ENCODE peak calls at places on chromosomes 13 and 19, in ten cellular contexts. One of them, this sample, is unnamed.

GRCh38 chr19:2242092-2242537 is 5.5 kb downstream of the SF3A2 start:
- DNase-seq in stimulated activated CD4-positive, alpha-beta T cell treated with anti-CD3 and anti-CD28 coated beads, Interleukin-1b, Interleukin-23, amount 100 ng/mL, for 1 hour: no peak
- DNase-seq in activated CD4-positive, alpha-beta memory T cell treated with anti-CD3 and anti-CD28 coated beads for 36 hours: no peak
- DNase-seq in HFF-Myc: no peak
- DNase-seq in PC-3: no peak
- DNase-seq in CD4-positive, alpha-beta memory T cell: no peak
- DNase-seq in HAP-1: no peak
- DNase-seq in NCI-H2029 treated with DMSO at 0.1 percent for 48 hours: no peak
- DNase-seq in HCEC 1CT: no peak
- DNase-seq in tibial artery: no peak
- DNase-seq in this sample: no peak

GRCh38 chr13:110064022-110064421 is 242.9 kb downstream of the COL4A1 start:
- DNase-seq in stimulated activated CD4-positive, alpha-beta T cell treated with anti-CD3 and anti-CD28 coated beads, Interleukin-1b, Interleukin-23, amount 100 ng/mL, for 1 hour: no peak
- DNase-seq in activated CD4-positive, alpha-beta memory T cell treated with anti-CD3 and anti-CD28 coated beads for 36 hours: no peak
- DNase-seq in HFF-Myc: no peak
- DNase-seq in PC-3: no peak
- DNase-seq in CD4-positive, alpha-beta memory T cell: no peak
- DNase-seq in HAP-1: no peak
- DNase-seq in NCI-H2029 treated with DMSO at 0.1 percent for 48 hours: no peak
- DNase-seq in HCEC 1CT: no peak
- DNase-seq in tibial artery: no peak
- DNase-seq in this sample: no peak

GRCh38 chr19:48478339-48479061 is 9.3 kb downstream of the CYTH2 start:
- DNase-seq in stimulated activated CD4-positive, alpha-beta T cell treated with anti-CD3 and anti-CD28 coated beads, Interleukin-1b, Interleukin-23, amount 100 ng/mL, for 1 hour: no peak
- DNase-seq in activated CD4-positive, alpha-beta memory T cell treated with anti-CD3 and anti-CD28 coated beads for 36 hours: no peak
- DNase-seq in HFF-Myc: no peak
- DNase-seq in PC-3: no peak
- DNase-seq in CD4-positive, alpha-beta memory T cell: no peak
- DNase-seq in HAP-1: no peak
- DNase-seq in NCI-H2029 treated with DMSO at 0.1 percent for 48 hours: no peak
- DNase-seq in HCEC 1CT: no peak
- DNase-seq in tibial artery: no peak
- DNase-seq in this sample: no peak

GRCh38 chr19:344625-345319 is at the start of gene MIER2:
- DNase-seq in stimulated activated CD4-positive, alpha-beta T cell treated with anti-CD3 and anti-CD28 coated beads, Interleukin-1b, Interleukin-23, amount 100 ng/mL, for 1 hour: peak; percentile 87
- DNase-seq in activated CD4-positive, alpha-beta memory T cell treated with anti-CD3 and anti-CD28 coated beads for 36 hours: peak; percentile 92
- DNase-seq in HFF-Myc: no peak
- DNase-seq in PC-3: peak; percentile 71
- DNase-seq in CD4-positive, alpha-beta memory T cell: peak; percentile 96
- DNase-seq in HAP-1: peak; percentile 56
- DNase-seq in NCI-H2029 treated with DMSO at 0.1 percent for 48 hours: peak; percentile 26
- DNase-seq in HCEC 1CT: peak; percentile 71
- DNase-seq in tibial artery: peak; percentile 89
- DNase-seq in this sample: peak; percentile 87

GRCh38 chr19:13070425-13071140 is 32.1 kb downstream of the LYL1 start:
- DNase-seq in stimulated activated CD4-positive, alpha-beta T cell treated with anti-CD3 and anti-CD28 coated beads, Interleukin-1b, Interleukin-23, amount 100 ng/mL, for 1 hour: no peak
- DNase-seq in activated CD4-positive, alpha-beta memory T cell treated with anti-CD3 and anti-CD28 coated beads for 36 hours: no peak
- DNase-seq in HFF-Myc: no peak
- DNase-seq in PC-3: no peak
- DNase-seq in CD4-positive, alpha-beta memory T cell: no peak
- DNase-seq in HAP-1: no peak
- DNase-seq in NCI-H2029 treated with DMSO at 0.1 percent for 48 hours: no peak
- DNase-seq in HCEC 1CT: no peak
- DNase-seq in tibial artery: no peak
- DNase-seq in this sample: no peak

GRCh38 chr13:106493569-106493968 is 41.9 kb downstream of the EFNB2 start:
- DNase-seq in stimulated activated CD4-positive, alpha-beta T cell treated with anti-CD3 and anti-CD28 coated beads, Interleukin-1b, Interleukin-23, amount 100 ng/mL, for 1 hour: no peak
- DNase-seq in activated CD4-positive, alpha-beta memory T cell treated with anti-CD3 and anti-CD28 coated beads for 36 hours: no peak
- DNase-seq in HFF-Myc: no peak
- DNase-seq in PC-3: no peak
- DNase-seq in CD4-positive, alpha-beta memory T cell: no peak
- DNase-seq in HAP-1: no peak
- DNase-seq in NCI-H2029 treated with DMSO at 0.1 percent for 48 hours: no peak
- DNase-seq in HCEC 1CT: no peak
- DNase-seq in tibial artery: no peak
- DNase-seq in this sample: no peak

GRCh38 chr13:112992931-112993700 is 24.1 kb downstream of the MCF2L start:
- DNase-seq in stimulated activated CD4-positive, alpha-beta T cell treated with anti-CD3 and anti-CD28 coated beads, Interleukin-1b, Interleukin-23, amount 100 ng/mL, for 1 hour: no peak
- DNase-seq in activated CD4-positive, alpha-beta memory T cell treated with anti-CD3 and anti-CD28 coated beads for 36 hours: no peak
- DNase-seq in HFF-Myc: no peak
- DNase-seq in PC-3: no peak
- DNase-seq in CD4-positive, alpha-beta memory T cell: no peak
- DNase-seq in HAP-1: no peak
- DNase-seq in NCI-H2029 treated with DMSO at 0.1 percent for 48 hours: no peak
- DNase-seq in HCEC 1CT: no peak
- DNase-seq in tibial artery: no peak
- DNase-seq in this sample: no peak

GRCh38 chr19:10227215-10227971 is 3.7 kb downstream of the S1PR2 start:
- DNase-seq in stimulated activated CD4-positive, alpha-beta T cell treated with anti-CD3 and anti-CD28 coated beads, Interleukin-1b, Interleukin-23, amount 100 ng/mL, for 1 hour: no peak
- DNase-seq in activated CD4-positive, alpha-beta memory T cell treated with anti-CD3 and anti-CD28 coated beads for 36 hours: no peak
- DNase-seq in HFF-Myc: no peak
- DNase-seq in PC-3: no peak
- DNase-seq in CD4-positive, alpha-beta memory T cell: no peak
- DNase-seq in HAP-1: no peak
- DNase-seq in NCI-H2029 treated with DMSO at 0.1 percent for 48 hours: no peak
- DNase-seq in HCEC 1CT: peak; percentile 38
- DNase-seq in tibial artery: peak; percentile 69
- DNase-seq in this sample: peak; percentile 60

GRCh38 chr19:3656073-3656746 is 29.6 kb upstream of the CACTIN start:
- DNase-seq in stimulated activated CD4-positive, alpha-beta T cell treated with anti-CD3 and anti-CD28 coated beads, Interleukin-1b, Interleukin-23, amount 100 ng/mL, for 1 hour: no peak
- DNase-seq in activated CD4-positive, alpha-beta memory T cell treated with anti-CD3 and anti-CD28 coated beads for 36 hours: no peak
- DNase-seq in HFF-Myc: peak; percentile 64
- DNase-seq in PC-3: peak; percentile 2
- DNase-seq in CD4-positive, alpha-beta memory T cell: no peak
- DNase-seq in HAP-1: no peak
- DNase-seq in NCI-H2029 treated with DMSO at 0.1 percent for 48 hours: no peak
- DNase-seq in HCEC 1CT: peak; percentile 5
- DNase-seq in tibial artery: no peak
- DNase-seq in this sample: no peak

GRCh38 chr19:28176193-28176592 is 1036.8 kb downstream of the UQCRFS1 start:
- DNase-seq in stimulated activated CD4-positive, alpha-beta T cell treated with anti-CD3 and anti-CD28 coated beads, Interleukin-1b, Interleukin-23, amount 100 ng/mL, for 1 hour: no peak
- DNase-seq in activated CD4-positive, alpha-beta memory T cell treated with anti-CD3 and anti-CD28 coated beads for 36 hours: no peak
- DNase-seq in HFF-Myc: no peak
- DNase-seq in PC-3: no peak
- DNase-seq in CD4-positive, alpha-beta memory T cell: no peak
- DNase-seq in HAP-1: no peak
- DNase-seq in NCI-H2029 treated with DMSO at 0.1 percent for 48 hours: no peak
- DNase-seq in HCEC 1CT: no peak
- DNase-seq in tibial artery: no peak
- DNase-seq in this sample: no peak

GRCh38 chr19:49339364-49340068 is 4.3 kb downstream of the CD37 start:
- DNase-seq in stimulated activated CD4-positive, alpha-beta T cell treated with anti-CD3 and anti-CD28 coated beads, Interleukin-1b, Interleukin-23, amount 100 ng/mL, for 1 hour: no peak
- DNase-seq in activated CD4-positive, alpha-beta memory T cell treated with anti-CD3 and anti-CD28 coated beads for 36 hours: no peak
- DNase-seq in HFF-Myc: peak; percentile 69
- DNase-seq in PC-3: peak; percentile 93
- DNase-seq in CD4-positive, alpha-beta memory T cell: no peak
- DNase-seq in HAP-1: no peak
- DNase-seq in NCI-H2029 treated with DMSO at 0.1 percent for 48 hours: no peak
- DNase-seq in HCEC 1CT: no peak
- DNase-seq in tibial artery: peak; percentile 97
- DNase-seq in this sample: peak; percentile 90

GRCh38 chr19:13121551-13122274 is 3.6 kb downstream of the NACC1 start:
- DNase-seq in stimulated activated CD4-positive, alpha-beta T cell treated with anti-CD3 and anti-CD28 coated beads, Interleukin-1b, Interleukin-23, amount 100 ng/mL, for 1 hour: no peak
- DNase-seq in activated CD4-positive, alpha-beta memory T cell treated with anti-CD3 and anti-CD28 coated beads for 36 hours: peak; percentile 36
- DNase-seq in HFF-Myc: no peak
- DNase-seq in PC-3: no peak
- DNase-seq in CD4-positive, alpha-beta memory T cell: no peak
- DNase-seq in HAP-1: no peak
- DNase-seq in NCI-H2029 treated with DMSO at 0.1 percent for 48 hours: no peak
- DNase-seq in HCEC 1CT: no peak
- DNase-seq in tibial artery: no peak
- DNase-seq in this sample: no peak

GRCh38 chr13:53781941-53782340 is 753.3 kb downstream of the OLFM4 start:
- DNase-seq in stimulated activated CD4-positive, alpha-beta T cell treated with anti-CD3 and anti-CD28 coated beads, Interleukin-1b, Interleukin-23, amount 100 ng/mL, for 1 hour: no peak
- DNase-seq in activated CD4-positive, alpha-beta memory T cell treated with anti-CD3 and anti-CD28 coated beads for 36 hours: no peak
- DNase-seq in HFF-Myc: no peak
- DNase-seq in PC-3: peak; percentile 10
- DNase-seq in CD4-positive, alpha-beta memory T cell: no peak
- DNase-seq in HAP-1: peak; percentile 72
- DNase-seq in NCI-H2029 treated with DMSO at 0.1 percent for 48 hours: no peak
- DNase-seq in HCEC 1CT: no peak
- DNase-seq in tibial artery: no peak
- DNase-seq in this sample: no peak

GRCh38 chr19:44872661-44873060 is 18.4 kb upstream of the TOMM40 start:
- DNase-seq in stimulated activated CD4-positive, alpha-beta T cell treated with anti-CD3 and anti-CD28 coated beads, Interleukin-1b, Interleukin-23, amount 100 ng/mL, for 1 hour: no peak
- DNase-seq in activated CD4-positive, alpha-beta memory T cell treated with anti-CD3 and anti-CD28 coated beads for 36 hours: no peak
- DNase-seq in HFF-Myc: no peak
- DNase-seq in PC-3: no peak
- DNase-seq in CD4-positive, alpha-beta memory T cell: no peak
- DNase-seq in HAP-1: no peak
- DNase-seq in NCI-H2029 treated with DMSO at 0.1 percent for 48 hours: no peak
- DNase-seq in HCEC 1CT: no peak
- DNase-seq in tibial artery: no peak
- DNase-seq in this sample: no peak

GRCh38 chr13:52651880-52652169 is 811 bp upstream of the SUGT1 start:
- DNase-seq in stimulated activated CD4-positive, alpha-beta T cell treated with anti-CD3 and anti-CD28 coated beads, Interleukin-1b, Interleukin-23, amount 100 ng/mL, for 1 hour: no peak
- DNase-seq in activated CD4-positive, alpha-beta memory T cell treated with anti-CD3 and anti-CD28 coated beads for 36 hours: no peak
- DNase-seq in HFF-Myc: no peak
- DNase-seq in PC-3: no peak
- DNase-seq in CD4-positive, alpha-beta memory T cell: no peak
- DNase-seq in HAP-1: no peak
- DNase-seq in NCI-H2029 treated with DMSO at 0.1 percent for 48 hours: no peak
- DNase-seq in HCEC 1CT: no peak
- DNase-seq in tibial artery: no peak
- DNase-seq in this sample: no peak

GRCh38 chr19:4083677-4084546 is 17.2 kb upstream of the ZBTB7A start:
- DNase-seq in stimulated activated CD4-positive, alpha-beta T cell treated with anti-CD3 and anti-CD28 coated beads, Interleukin-1b, Interleukin-23, amount 100 ng/mL, for 1 hour: no peak
- DNase-seq in activated CD4-positive, alpha-beta memory T cell treated with anti-CD3 and anti-CD28 coated beads for 36 hours: peak; percentile 73
- DNase-seq in HFF-Myc: no peak
- DNase-seq in PC-3: peak; percentile 61
- DNase-seq in CD4-positive, alpha-beta memory T cell: peak; percentile 35
- DNase-seq in HAP-1: no peak
- DNase-seq in NCI-H2029 treated with DMSO at 0.1 percent for 48 hours: no peak
- DNase-seq in HCEC 1CT: no peak
- DNase-seq in tibial artery: no peak
- DNase-seq in this sample: peak; percentile 74

GRCh38 chr13:100209857-100210580 is 121.1 kb downstream of the PCCA start:
- DNase-seq in stimulated activated CD4-positive, alpha-beta T cell treated with anti-CD3 and anti-CD28 coated beads, Interleukin-1b, Interleukin-23, amount 100 ng/mL, for 1 hour: no peak
- DNase-seq in activated CD4-positive, alpha-beta memory T cell treated with anti-CD3 and anti-CD28 coated beads for 36 hours: no peak
- DNase-seq in HFF-Myc: peak; percentile 37
- DNase-seq in PC-3: peak; percentile 67
- DNase-seq in CD4-positive, alpha-beta memory T cell: no peak
- DNase-seq in HAP-1: no peak
- DNase-seq in NCI-H2029 treated with DMSO at 0.1 percent for 48 hours: no peak
- DNase-seq in HCEC 1CT: peak; percentile 84
- DNase-seq in tibial artery: no peak
- DNase-seq in this sample: no peak

GRCh38 chr19:24140099-24140498 is 53.1 kb downstream of the ZNF254 start:
- DNase-seq in stimulated activated CD4-positive, alpha-beta T cell treated with anti-CD3 and anti-CD28 coated beads, Interleukin-1b, Interleukin-23, amount 100 ng/mL, for 1 hour: no peak
- DNase-seq in activated CD4-positive, alpha-beta memory T cell treated with anti-CD3 and anti-CD28 coated beads for 36 hours: no peak
- DNase-seq in HFF-Myc: peak; percentile 51
- DNase-seq in PC-3: peak; percentile 89
- DNase-seq in CD4-positive, alpha-beta memory T cell: no peak
- DNase-seq in HAP-1: no peak
- DNase-seq in NCI-H2029 treated with DMSO at 0.1 percent for 48 hours: peak; percentile 61
- DNase-seq in HCEC 1CT: peak; percentile 74
- DNase-seq in tibial artery: no peak
- DNase-seq in this sample: no peak

GRCh38 chr19:11321206-11322126 is 18.0 kb downstream of the RAB3D start:
- DNase-seq in stimulated activated CD4-positive, alpha-beta T cell treated with anti-CD3 and anti-CD28 coated beads, Interleukin-1b, Interleukin-23, amount 100 ng/mL, for 1 hour: no peak
- DNase-seq in activated CD4-positive, alpha-beta memory T cell treated with anti-CD3 and anti-CD28 coated beads for 36 hours: no peak
- DNase-seq in HFF-Myc: no peak
- DNase-seq in PC-3: no peak
- DNase-seq in CD4-positive, alpha-beta memory T cell: no peak
- DNase-seq in HAP-1: no peak
- DNase-seq in NCI-H2029 treated with DMSO at 0.1 percent for 48 hours: no peak
- DNase-seq in HCEC 1CT: no peak
- DNase-seq in tibial artery: no peak
- DNase-seq in this sample: no peak

GRCh38 chr19:16325161-16325527 is 518 bp downstream of the KLF2 start:
- DNase-seq in stimulated activated CD4-positive, alpha-beta T cell treated with anti-CD3 and anti-CD28 coated beads, Interleukin-1b, Interleukin-23, amount 100 ng/mL, for 1 hour: no peak
- DNase-seq in activated CD4-positive, alpha-beta memory T cell treated with anti-CD3 and anti-CD28 coated beads for 36 hours: peak; percentile 52
- DNase-seq in HFF-Myc: no peak
- DNase-seq in PC-3: no peak
- DNase-seq in CD4-positive, alpha-beta memory T cell: no peak
- DNase-seq in HAP-1: peak; percentile 32
- DNase-seq in NCI-H2029 treated with DMSO at 0.1 percent for 48 hours: no peak
- DNase-seq in HCEC 1CT: no peak
- DNase-seq in tibial artery: peak; percentile 77
- DNase-seq in this sample: peak; percentile 50

GRCh38 chr19:12773571-12773970 is 1.8 kb downstream of the HOOK2 start:
- DNase-seq in stimulated activated CD4-positive, alpha-beta T cell treated with anti-CD3 and anti-CD28 coated beads, Interleukin-1b, Interleukin-23, amount 100 ng/mL, for 1 hour: no peak
- DNase-seq in activated CD4-positive, alpha-beta memory T cell treated with anti-CD3 and anti-CD28 coated beads for 36 hours: no peak
- DNase-seq in HFF-Myc: no peak
- DNase-seq in PC-3: peak; percentile 56
- DNase-seq in CD4-positive, alpha-beta memory T cell: no peak
- DNase-seq in HAP-1: no peak
- DNase-seq in NCI-H2029 treated with DMSO at 0.1 percent for 48 hours: no peak
- DNase-seq in HCEC 1CT: peak; percentile 34
- DNase-seq in tibial artery: no peak
- DNase-seq in this sample: no peak

GRCh38 chr13:113405481-113406300 is 41.8 kb upstream of the GRTP1 start:
- DNase-seq in stimulated activated CD4-positive, alpha-beta T cell treated with anti-CD3 and anti-CD28 coated beads, Interleukin-1b, Interleukin-23, amount 100 ng/mL, for 1 hour: no peak
- DNase-seq in activated CD4-positive, alpha-beta memory T cell treated with anti-CD3 and anti-CD28 coated beads for 36 hours: no peak
- DNase-seq in HFF-Myc: no peak
- DNase-seq in PC-3: no peak
- DNase-seq in CD4-positive, alpha-beta memory T cell: no peak
- DNase-seq in HAP-1: no peak
- DNase-seq in NCI-H2029 treated with DMSO at 0.1 percent for 48 hours: no peak
- DNase-seq in HCEC 1CT: no peak
- DNase-seq in tibial artery: peak; percentile 59
- DNase-seq in this sample: peak; percentile 40

GRCh38 chr13:109733550-109733949 is 52.8 kb downstream of the IRS2 start:
- DNase-seq in stimulated activated CD4-positive, alpha-beta T cell treated with anti-CD3 and anti-CD28 coated beads, Interleukin-1b, Interleukin-23, amount 100 ng/mL, for 1 hour: no peak
- DNase-seq in activated CD4-positive, alpha-beta memory T cell treated with anti-CD3 and anti-CD28 coated beads for 36 hours: no peak
- DNase-seq in HFF-Myc: no peak
- DNase-seq in PC-3: no peak
- DNase-seq in CD4-positive, alpha-beta memory T cell: no peak
- DNase-seq in HAP-1: no peak
- DNase-seq in NCI-H2029 treated with DMSO at 0.1 percent for 48 hours: no peak
- DNase-seq in HCEC 1CT: no peak
- DNase-seq in tibial artery: no peak
- DNase-seq in this sample: no peak

GRCh38 chr13:111559612-111560423 is 239.4 kb downstream of the TEX29 start:
- DNase-seq in stimulated activated CD4-positive, alpha-beta T cell treated with anti-CD3 and anti-CD28 coated beads, Interleukin-1b, Interleukin-23, amount 100 ng/mL, for 1 hour: no peak
- DNase-seq in activated CD4-positive, alpha-beta memory T cell treated with anti-CD3 and anti-CD28 coated beads for 36 hours: no peak
- DNase-seq in HFF-Myc: no peak
- DNase-seq in PC-3: no peak
- DNase-seq in CD4-positive, alpha-beta memory T cell: no peak
- DNase-seq in HAP-1: no peak
- DNase-seq in NCI-H2029 treated with DMSO at 0.1 percent for 48 hours: no peak
- DNase-seq in HCEC 1CT: no peak
- DNase-seq in tibial artery: no peak
- DNase-seq in this sample: no peak

GRCh38 chr19:7475665-7476064 is 13.2 kb downstream of the PEX11G start:
- DNase-seq in stimulated activated CD4-positive, alpha-beta T cell treated with anti-CD3 and anti-CD28 coated beads, Interleukin-1b, Interleukin-23, amount 100 ng/mL, for 1 hour: no peak
- DNase-seq in activated CD4-positive, alpha-beta memory T cell treated with anti-CD3 and anti-CD28 coated beads for 36 hours: no peak
- DNase-seq in HFF-Myc: no peak
- DNase-seq in PC-3: no peak
- DNase-seq in CD4-positive, alpha-beta memory T cell: no peak
- DNase-seq in HAP-1: no peak
- DNase-seq in NCI-H2029 treated with DMSO at 0.1 percent for 48 hours: no peak
- DNase-seq in HCEC 1CT: no peak
- DNase-seq in tibial artery: no peak
- DNase-seq in this sample: no peak

GRCh38 chr13:58907347-58907746 is 1256.4 kb downstream of the DIAPH3 start:
- DNase-seq in stimulated activated CD4-positive, alpha-beta T cell treated with anti-CD3 and anti-CD28 coated beads, Interleukin-1b, Interleukin-23, amount 100 ng/mL, for 1 hour: no peak
- DNase-seq in activated CD4-positive, alpha-beta memory T cell treated with anti-CD3 and anti-CD28 coated beads for 36 hours: no peak
- DNase-seq in HFF-Myc: no peak
- DNase-seq in PC-3: no peak
- DNase-seq in CD4-positive, alpha-beta memory T cell: no peak
- DNase-seq in HAP-1: no peak
- DNase-seq in NCI-H2029 treated with DMSO at 0.1 percent for 48 hours: no peak
- DNase-seq in HCEC 1CT: no peak
- DNase-seq in tibial artery: no peak
- DNase-seq in this sample: no peak

GRCh38 chr19:52070496-52070895 is 21.9 kb upstream of the ZNF432 start:
- DNase-seq in stimulated activated CD4-positive, alpha-beta T cell treated with anti-CD3 and anti-CD28 coated beads, Interleukin-1b, Interleukin-23, amount 100 ng/mL, for 1 hour: no peak
- DNase-seq in activated CD4-positive, alpha-beta memory T cell treated with anti-CD3 and anti-CD28 coated beads for 36 hours: no peak
- DNase-seq in HFF-Myc: no peak
- DNase-seq in PC-3: peak; percentile 63
- DNase-seq in CD4-positive, alpha-beta memory T cell: no peak
- DNase-seq in HAP-1: no peak
- DNase-seq in NCI-H2029 treated with DMSO at 0.1 percent for 48 hours: no peak
- DNase-seq in HCEC 1CT: no peak
- DNase-seq in tibial artery: no peak
- DNase-seq in this sample: no peak

GRCh38 chr19:12090807-12091206 is 26.3 kb downstream of the ZNF844 start:
- DNase-seq in stimulated activated CD4-positive, alpha-beta T cell treated with anti-CD3 and anti-CD28 coated beads, Interleukin-1b, Interleukin-23, amount 100 ng/mL, for 1 hour: peak; percentile 47
- DNase-seq in activated CD4-positive, alpha-beta memory T cell treated with anti-CD3 and anti-CD28 coated beads for 36 hours: peak; percentile 84
- DNase-seq in HFF-Myc: no peak
- DNase-seq in PC-3: peak; percentile 35
- DNase-seq in CD4-positive, alpha-beta memory T cell: peak; percentile 34
- DNase-seq in HAP-1: no peak
- DNase-seq in NCI-H2029 treated with DMSO at 0.1 percent for 48 hours: peak; percentile 11
- DNase-seq in HCEC 1CT: peak; percentile 13
- DNase-seq in tibial artery: peak; percentile 83
- DNase-seq in this sample: peak; percentile 69

This sample was measured in ureter.